ENCODE peak calls at places on chromosomes 5 and 9, in six cellular contexts. M is breast epithelium, N is KBM-7, V is NB4, U is hepatic stellate cell, Y is pons. K is an unnamed sample.

GRCh38 chr5:74201334-74202081 is 439.0 kb downstream of the ENC1 start:
- DNase-seq in M (no peak), V (peak), N (peak), Y (no peak), U (no peak), K (peak)

GRCh38 chr5:7078901-7079300 is 317.0 kb upstream of the ADCY2 start:
- DNase-seq in N (no peak), V (peak), U (no peak), M (no peak), Y (peak), K (no peak)

GRCh38 chr9:2936221-2936620 is 92.3 kb upstream of the PUM3 start:
- DNase-seq in N (no peak), Y (no peak), U (no peak), V (no peak), M (no peak), K (no peak)

GRCh38 chr5:12861891-12862290 is 957.6 kb upstream of the CTNND2 start:
- DNase-seq in U (no peak), V (peak), N (no peak), M (no peak), Y (no peak), K (no peak)

GRCh38 chr9:138119202-138120027 is 241.8 kb downstream of the CACNA1B start:
- DNase-seq in U (no peak), V (no peak), Y (no peak), M (no peak), N (no peak), K (no peak)

GRCh38 chr9:125797857-125798399 is 50.8 kb downstream of the PBX3 start:
- DNase-seq in V (no peak), M (no peak), U (peak), N (no peak), Y (no peak), K (no peak)

GRCh38 chr9:133967024-133967741 is 24.9 kb downstream of the VAV2 start:
- DNase-seq in Y (no peak), M (no peak), U (no peak), V (no peak), N (no peak), K (no peak)

GRCh38 chr5:111463304-111463703 is 49.0 kb downstream of the STARD4 start:
- DNase-seq in N (no peak), Y (no peak), U (no peak), V (no peak), M (no peak), K (no peak)

GRCh38 chr5:156451505-156451904 is 124.5 kb downstream of the SGCD start:
- DNase-seq in V (no peak), N (no peak), U (no peak), M (no peak), Y (no peak), K (no peak)

GRCh38 chr5:172487671-172488070 is 33.3 kb upstream of the SH3PXD2B start:
- DNase-seq in N (no peak), Y (no peak), U (no peak), V (no peak), M (no peak), K (no peak)